ENCODE peak calls at places on chromosome 17, in five cellular contexts. F, K, M, L and J are unnamed samples.
A peak's percentile ranks its signal among the peaks of the same experiment; 100 is the strongest.

GRCh38 chr17:4583206-4583605 is 1.1 kb upstream of the SMTNL2 start:
- DNase-seq in M (no peak), K (no peak), F (no peak), L (no peak), J (no peak)

GRCh38 chr17:13888043-13888442 is 181.3 kb upstream of the COX10 start:
- DNase-seq in K (peak; percentile 24), F (no peak), L (no peak), M (no peak), J (peak; percentile 26)

GRCh38 chr17:76640550-76641380 is 2.8 kb downstream of the ST6GALNAC1 start:
- DNase-seq in K (no peak), F (no peak), L (no peak), M (no peak), J (no peak)

GRCh38 chr17:27631409-27631755 is 394 bp downstream of the LGALS9 start:
- DNase-seq in L (no peak), K (no peak), M (no peak), F (no peak), J (no peak)

GRCh38 chr17:2029911-2030778 is at the start of gene DPH1:
- DNase-seq in K (peak; percentile 90), F (peak; percentile 90), L (peak; percentile 90), M (peak; percentile 75), J (peak; percentile 93)

GRCh38 chr17:54256530-54256929 is 433.8 kb downstream of the KIF2B start:
- DNase-seq in K (no peak), M (no peak), L (no peak), F (no peak), J (no peak)

GRCh38 chr17:32497431-32498205 is 10.8 kb downstream of the CDK5R1 start:
- DNase-seq in M (no peak), K (no peak), F (no peak), L (peak; percentile 44), J (no peak)

GRCh38 chr17:72416054-72416691 is 295.4 kb downstream of the SOX9 start:
- DNase-seq in F (no peak), K (no peak), M (no peak), L (peak; percentile 27), J (no peak)

GRCh38 chr17:62865586-62865985 is 57.5 kb upstream of the MARCHF10 start:
- DNase-seq in F (no peak), K (no peak), M (no peak), L (no peak), J (no peak)

GRCh38 chr17:1171953-1172352 is 7.8 kb downstream of the ABR start:
- DNase-seq in K (no peak), L (no peak), M (no peak), F (no peak), J (no peak)

GRCh38 chr17:19362293-19363113 is at the start of gene B9D1:
- DNase-seq in L (peak; percentile 93), M (peak; percentile 58), F (peak; percentile 94), K (peak; percentile 89), J (peak; percentile 97)

GRCh38 chr17:73342057-73342522 is 30.3 kb upstream of the CDC42EP4 start:
- DNase-seq in L (peak; percentile 92), M (no peak), K (peak; percentile 65), F (peak; percentile 49), J (peak; percentile 79)

GRCh38 chr17:63533433-63534077 is 10.4 kb downstream of the KCNH6 start:
- DNase-seq in L (no peak), F (no peak), M (no peak), K (no peak), J (no peak)

GRCh38 chr17:47063475-47063874 is 84.4 kb upstream of the RPRML start:
- DNase-seq in M (no peak), L (no peak), F (no peak), K (no peak), J (no peak)

GRCh38 chr17:36937001-36937960 is at the start of gene LHX1:
- DNase-seq in F (no peak), K (no peak), M (no peak), L (peak; percentile 16), J (no peak)

GRCh38 chr17:8556074-8556473 is 74.5 kb downstream of the MYH10 start:
- DNase-seq in K (no peak), M (no peak), L (peak; percentile 33), F (no peak), J (peak; percentile 27)

GRCh38 chr17:79695293-79696158 is 35.2 kb upstream of the ENPP7 start:
- DNase-seq in M (no peak), F (no peak), L (peak; percentile 43), K (peak; percentile 45), J (no peak)

GRCh38 chr17:61519139-61519538 is 66.9 kb downstream of the TBX4 start:
- DNase-seq in F (no peak), M (no peak), K (no peak), L (no peak), J (no peak)

GRCh38 chr17:46854515-46854914 is 3.1 kb downstream of the WNT9B start:
- DNase-seq in L (no peak), M (no peak), K (no peak), F (no peak), J (no peak)

GRCh38 chr17:2835791-2836190 is 39.6 kb downstream of the RAP1GAP2 start:
- DNase-seq in M (no peak), L (no peak), K (no peak), F (no peak), J (no peak)

GRCh38 chr17:38915639-38915995 is 9.8 kb upstream of the LASP1NB start:
- DNase-seq in K (no peak), F (no peak), L (no peak), M (no peak), J (no peak)

GRCh38 chr17:31513731-31514427 is 122.4 kb downstream of the RAB11FIP4 start:
- DNase-seq in K (no peak), F (no peak), L (no peak), M (no peak), J (no peak)

GRCh38 chr17:1985686-1986085 is 39.4 kb downstream of the RTN4RL1 start:
- DNase-seq in L (no peak), M (no peak), K (no peak), F (no peak), J (no peak)

GRCh38 chr17:65554568-65555223 is 6.8 kb downstream of the AXIN2 start:
- DNase-seq in L (no peak), F (no peak), K (peak; percentile 66), M (no peak), J (peak; percentile 17)

GRCh38 chr17:62725791-62726249 is 82.3 kb downstream of the MARCHF10 start:
- DNase-seq in F (no peak), L (peak; percentile 42), M (no peak), K (no peak), J (no peak)

GRCh38 chr17:39750131-39751015 is 12.6 kb downstream of the GRB7 start:
- DNase-seq in M (no peak), L (no peak), K (peak; percentile 63), F (no peak), J (no peak)

DNA sequence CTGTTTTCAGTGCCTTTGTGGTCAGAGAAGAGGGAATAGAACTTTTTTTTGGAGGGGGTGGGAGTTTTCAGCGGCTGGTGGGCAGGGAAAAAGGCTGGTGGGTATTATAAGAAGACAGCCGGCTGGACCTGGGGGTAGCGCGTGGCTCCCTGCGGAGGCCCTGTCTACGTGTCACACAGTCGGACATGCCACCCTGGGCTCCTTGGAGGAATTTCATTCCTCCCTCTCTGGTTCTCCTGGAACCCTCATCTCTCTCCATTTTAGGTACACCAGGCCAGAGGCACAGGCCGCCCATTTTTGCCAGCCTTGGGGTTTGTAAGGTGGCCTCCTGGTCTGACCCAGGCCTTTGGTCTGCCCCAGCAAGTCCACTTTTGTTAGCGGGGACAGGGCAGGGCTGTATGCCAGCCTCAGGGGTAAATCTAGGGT is 908 bp downstream of the FKBP10 start:
- DNase-seq in K (no peak), F (no peak), M (no peak), L (no peak), J (no peak)
- TF ChIP-seq CTCF in K (no peak), F (no peak), M (no peak), L (no peak), J (no peak)

GRCh38 chr17:7261377-7262191 is 694 bp downstream of the CLDN7 start:
- DNase-seq in L (no peak), K (no peak), F (no peak), M (no peak), J (peak; percentile 38)
- H3K4me3 ChIP-seq in L (peak overlapping the region; percentile 36), K (peak overlapping the region; percentile 52), F (peak overlapping the region; percentile 57), M (peak overlapping the region; percentile 34), J (peak overlapping the region; percentile 87)

DNA sequence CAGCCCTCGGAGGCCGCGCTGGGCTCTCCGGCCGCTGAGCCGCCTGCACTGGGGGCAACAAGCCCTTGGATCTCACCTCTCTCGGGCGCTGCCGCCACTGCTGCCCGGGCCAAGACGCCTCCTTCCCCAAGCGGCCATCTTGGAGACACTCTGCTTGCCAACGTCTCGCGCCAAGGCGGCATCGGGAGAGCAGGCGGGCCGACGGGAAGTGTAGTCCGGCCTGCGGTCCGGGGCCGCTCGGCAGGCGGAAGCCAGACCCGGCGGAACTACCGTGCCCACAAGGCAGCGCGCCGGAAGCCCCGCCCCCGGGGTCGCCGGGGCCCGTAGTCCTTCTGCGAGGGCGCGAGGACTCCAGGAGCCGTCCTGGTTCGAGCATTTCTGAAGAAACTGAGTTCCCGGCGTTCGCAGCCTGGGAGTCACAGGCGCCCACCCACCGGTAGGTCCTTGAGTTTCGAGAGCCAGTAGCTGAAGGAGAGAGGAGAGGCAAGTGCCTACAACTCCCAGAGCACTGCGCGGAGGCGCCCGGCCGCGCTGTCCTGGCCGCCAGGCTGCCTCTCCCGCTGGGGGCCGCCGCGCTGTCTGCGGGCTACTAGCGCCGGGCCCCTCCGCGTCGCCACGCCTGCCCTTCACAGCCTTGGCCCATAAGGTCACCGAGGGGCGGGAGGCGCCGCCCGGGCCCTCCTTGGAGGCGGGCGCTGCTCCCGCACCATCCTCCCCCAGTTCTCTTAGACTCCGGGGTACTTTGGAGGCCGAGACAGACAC is at the start of gene TMEM11:
- DNase-seq in L (peak; percentile 94), K (peak; percentile 95), F (peak; percentile 96), M (peak; percentile 85), J (peak; percentile 98)
- TF ChIP-seq CTCF in L (no peak), K (no peak), F (no peak), M (peak; percentile 11), J (peak; percentile 10)

DNA sequence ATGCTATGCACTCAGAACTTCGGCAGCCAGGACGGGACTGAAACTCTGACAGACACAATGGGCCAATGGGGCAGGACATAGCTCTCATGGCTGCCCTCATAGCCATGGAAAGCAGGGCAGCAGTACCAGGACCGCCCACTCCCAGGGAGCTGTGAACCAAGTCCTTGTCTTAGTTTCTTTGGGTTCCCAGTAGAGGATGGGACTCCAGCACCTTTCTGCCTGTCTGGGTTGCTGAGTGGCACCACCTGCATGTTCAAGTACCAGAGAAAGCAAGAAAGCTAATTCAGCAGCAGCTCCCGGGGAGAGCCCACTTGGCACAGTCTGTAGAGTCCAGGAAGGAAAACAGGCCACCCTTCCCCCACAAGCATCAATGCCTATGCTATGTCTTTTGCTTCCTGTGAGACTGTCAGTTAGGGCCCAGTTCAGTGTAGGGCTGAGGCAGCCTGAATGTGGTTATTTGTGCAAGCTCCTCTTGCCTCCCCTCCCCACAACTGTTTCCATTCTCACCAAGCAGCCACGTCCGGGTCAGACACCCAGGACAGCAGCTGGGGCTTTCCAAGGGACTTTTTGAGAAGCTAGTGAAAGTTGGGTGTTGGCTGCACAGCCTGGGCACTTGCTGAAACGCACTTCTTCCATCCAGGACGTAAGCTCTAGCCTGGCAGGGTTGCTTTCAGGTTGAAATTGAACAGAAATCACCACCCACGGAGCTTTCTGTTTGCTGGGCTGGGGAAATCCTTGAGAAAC is 7.8 kb downstream of the SUPT4H1 start:
- DNase-seq in K (no peak), F (no peak), M (peak; percentile 97), L (no peak), J (no peak)
- H3K4me3 ChIP-seq in K (no peak overlapping the region), F (no peak overlapping the region), M (peak overlapping the region; percentile 53), L (no peak overlapping the region), J (no peak overlapping the region)